ENCODE peak calls at places on chromosomes 7 and 10, in nine cellular contexts. N is type B pancreatic cell, L is T-helper 17 cell, Y is EL, Z is gastrocnemius medialis, J is kidney epithelial cell, P is neural crest cell, Q is NCI-H1105 treated with DMSO at 0.1 percent for 48 hours, O is progenitor cell of endocrine pancreas. D is an unnamed sample.

GRCh38 chr7:117014673-117015133 is 61.4 kb downstream of the ST7 start:
- DNase-seq in N (no peak), Y (no peak), L (no peak), O (no peak), P (no peak), Z (peak), Q (no peak), J (no peak), D (no peak)

GRCh38 chr7:132687981-132688383 is 111.7 kb upstream of the PLXNA4 start:
- DNase-seq in O (no peak), N (no peak), Y (no peak), Z (no peak), Q (no peak), L (no peak), P (no peak), J (no peak), D (no peak)

GRCh38 chr7:19690736-19691135 is 18.1 kb downstream of the POLR1F start:
- DNase-seq in N (no peak), Y (no peak), Q (no peak), L (no peak), Z (no peak), P (no peak), J (no peak), O (no peak), D (no peak)

GRCh38 chr10:99870051-99870730 is 87.8 kb downstream of the ABCC2 start:
- DNase-seq in O (no peak), L (no peak), Y (no peak), Z (no peak), P (no peak), J (no peak), Q (no peak), N (no peak), D (no peak)

GRCh38 chr7:2044311-2044882 is 188.3 kb downstream of the MAD1L1 start:
- DNase-seq in Z (no peak), J (no peak), L (no peak), Y (no peak), N (peak), Q (no peak), P (no peak), O (no peak), D (no peak)

GRCh38 chr7:95840953-95841950 is 68.9 kb downstream of the DYNC1I1 start:
- DNase-seq in N (no peak), Z (no peak), L (no peak), P (no peak), J (no peak), Y (peak), Q (no peak), O (no peak), D (no peak)

GRCh38 chr7:80916770-80917681 is 1.8 kb downstream of the SEMA3C start:
- DNase-seq in P (no peak), Q (no peak), O (no peak), J (peak), L (no peak), N (no peak), Z (no peak), Y (peak), D (no peak)

GRCh38 chr7:125122225-125122624 is 192.6 kb upstream of the POT1 start:
- DNase-seq in N (no peak), J (no peak), Q (no peak), L (no peak), Y (no peak), Z (no peak), O (no peak), P (no peak), D (no peak)

GRCh38 chr10:15852111-15852557 is 8.2 kb downstream of the MINDY3 start:
- DNase-seq in Q (no peak), Y (no peak), L (no peak), Z (no peak), J (no peak), N (no peak), O (no peak), P (no peak), D (no peak)

GRCh38 chr7:102431617-102432298 is 1.6 kb upstream of the ORAI2 start:
- DNase-seq in Z (no peak), Q (peak), Y (no peak), P (no peak), N (no peak), O (no peak), J (no peak), L (peak), D (no peak)

GRCh38 chr10:48451969-48452878 is 145.7 kb downstream of the MAPK8 start:
- DNase-seq in O (no peak), J (no peak), Q (no peak), L (no peak), Z (no peak), P (no peak), N (no peak), Y (no peak), D (no peak)

GRCh38 chr7:17706734-17707133 is 233.6 kb downstream of the SNX13 start:
- DNase-seq in O (peak), L (no peak), Y (peak), P (peak), Q (peak), J (peak), Z (no peak), N (no peak), D (peak)

GRCh38 chr10:71342850-71343773 is 24.1 kb downstream of the SLC29A3 start:
- DNase-seq in Q (no peak), O (no peak), Z (no peak), J (no peak), Y (no peak), P (no peak), L (no peak), N (no peak), D (no peak)

GRCh38 chr7:69837387-69838068 is 239.3 kb downstream of the AUTS2 start:
- DNase-seq in P (no peak), J (no peak), Q (peak), O (no peak), Z (no peak), Y (no peak), L (no peak), N (no peak), D (no peak)

GRCh38 chr10:688621-689426 is 644 bp downstream of the DIP2C start:
- DNase-seq in J (no peak), N (no peak), L (no peak), Z (no peak), P (peak), O (peak), Q (no peak), Y (peak), D (no peak)

GRCh38 chr7:85405016-85405415 is 218.2 kb upstream of the SEMA3D start:
- DNase-seq in Y (peak), N (no peak), L (no peak), Q (no peak), J (no peak), O (no peak), Z (no peak), P (no peak), D (no peak)

GRCh38 chr10:21265622-21266021 is 259.9 kb downstream of the SKIDA1 start:
- DNase-seq in Z (no peak), O (no peak), L (no peak), Q (no peak), P (no peak), J (no peak), N (no peak), Y (peak), D (no peak)

D was measured in AG04449.